ENCODE peak calls at places on chromosome 2, in six cellular contexts. E, B, M, Q, D and P are unnamed samples.

GRCh38 chr2:219292616-219293015 is 13.4 kb downstream of the DNAJB2 start:
- DNase-seq in E (no peak), B (no peak), M (no peak), Q (no peak), D (no peak), P (peak; percentile 0)

GRCh38 chr2:1422716-1423285 is 9.5 kb downstream of the TPO start:
- DNase-seq in E (no peak), B (no peak), M (no peak), Q (no peak), D (no peak), P (no peak)

GRCh38 chr2:104444392-104444791 is 409.5 kb upstream of the POU3F3 start:
- DNase-seq in E (no peak), B (no peak), M (no peak), Q (no peak), D (no peak), P (no peak)

GRCh38 chr2:172734711-172735645 is 667 bp upstream of the RAPGEF4 start:
- DNase-seq in E (no peak), B (no peak), M (no peak), Q (no peak), D (no peak), P (no peak)

GRCh38 chr2:18551623-18552022 is 8.8 kb downstream of the RDH14 start:
- DNase-seq in E (no peak), B (no peak), M (no peak), Q (no peak), D (no peak), P (no peak)

GRCh38 chr2:45127321-45127720 is 118.1 kb upstream of the SIX2 start:
- DNase-seq in E (no peak), B (no peak), M (no peak), Q (no peak), D (no peak), P (no peak)

GRCh38 chr2:20129320-20130274 is 78.2 kb upstream of the LAPTM4A start:
- DNase-seq in E (no peak), B (no peak), M (no peak), Q (no peak), D (no peak), P (no peak)

GRCh38 chr2:160934263-160934662 is 226.0 kb upstream of the TANK start:
- DNase-seq in E (peak; percentile 39), B (no peak), M (no peak), Q (no peak), D (no peak), P (no peak)

GRCh38 chr2:74632209-74632938 is 15.8 kb downstream of the M1AP start:
- DNase-seq in E (no peak), B (peak; percentile 66), M (peak; percentile 44), Q (peak; percentile 14), D (peak; percentile 51), P (no peak)

GRCh38 chr2:198296665-198297308 is 492.4 kb downstream of the PLCL1 start:
- DNase-seq in E (peak; percentile 59), B (peak; percentile 74), M (peak; percentile 82), Q (peak; percentile 76), D (peak; percentile 51), P (peak; percentile 73)

GRCh38 chr2:64166212-64166611 is 22.0 kb upstream of the PELI1 start:
- DNase-seq in E (no peak), B (no peak), M (no peak), Q (no peak), D (no peak), P (no peak)

GRCh38 chr2:217897091-217897715 is 105.6 kb downstream of the TNS1 start:
- DNase-seq in E (no peak), B (no peak), M (no peak), Q (no peak), D (no peak), P (no peak)

GRCh38 chr2:196718394-196718793 is 78.9 kb downstream of the CCDC150 start:
- DNase-seq in E (no peak), B (no peak), M (no peak), Q (no peak), D (no peak), P (no peak)

GRCh38 chr2:220224711-220225519 is 597.5 kb downstream of the SLC4A3 start:
- DNase-seq in E (no peak), B (no peak), M (no peak), Q (no peak), D (no peak), P (no peak)

GRCh38 chr2:151649966-151650365 is 84.3 kb downstream of the NEB start:
- DNase-seq in E (no peak), B (no peak), M (no peak), Q (no peak), D (no peak), P (no peak)

GRCh38 chr2:197705912-197706838 is 1.0 kb downstream of the MARS2 start:
- DNase-seq in E (peak; percentile 39), B (peak; percentile 30), M (no peak), Q (peak; percentile 24), D (no peak), P (peak; percentile 26)

GRCh38 chr2:226247289-226248275 is 552.0 kb downstream of the IRS1 start:
- DNase-seq in E (no peak), B (no peak), M (no peak), Q (no peak), D (no peak), P (no peak)

GRCh38 chr2:48694143-48694542 is 61.4 kb downstream of the LHCGR start:
- DNase-seq in E (peak; percentile 27), B (no peak), M (peak; percentile 33), Q (no peak), D (no peak), P (no peak)

GRCh38 chr2:218020281-218020680 is 17.5 kb upstream of the TNS1 start:
- DNase-seq in E (no peak), B (no peak), M (no peak), Q (no peak), D (no peak), P (no peak)

DNA sequence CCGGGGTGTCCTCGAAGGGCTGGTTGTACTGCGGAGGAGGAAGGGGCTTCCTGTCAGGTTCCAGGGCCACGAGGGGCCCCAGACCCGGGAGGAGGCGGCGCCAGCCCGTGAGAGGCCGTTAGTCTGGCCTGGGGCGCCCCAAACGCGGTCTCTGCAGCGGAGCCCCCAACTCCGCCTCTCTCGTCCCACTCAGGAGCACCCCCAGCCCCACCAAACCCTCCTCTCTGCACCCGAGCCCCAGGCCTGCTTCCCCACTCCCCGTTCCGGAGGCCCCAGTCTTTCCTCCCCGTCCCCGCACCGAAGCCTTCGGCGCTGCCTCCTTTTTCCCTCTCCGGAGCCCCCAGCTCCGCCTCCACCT is 473 bp downstream of the HJURP start:
- DNase-seq in E (no peak), B (no peak), M (no peak), Q (no peak), D (no peak), P (peak; percentile 27)
- H3K9ac ChIP-seq in E (peak overlapping the region; percentile 94), B (peak overlapping the region; percentile 80), M (peak overlapping the region; percentile 96), Q (peak overlapping the region; percentile 98), D (peak overlapping the region; percentile 99), P (peak overlapping the region; percentile 99)

DNA sequence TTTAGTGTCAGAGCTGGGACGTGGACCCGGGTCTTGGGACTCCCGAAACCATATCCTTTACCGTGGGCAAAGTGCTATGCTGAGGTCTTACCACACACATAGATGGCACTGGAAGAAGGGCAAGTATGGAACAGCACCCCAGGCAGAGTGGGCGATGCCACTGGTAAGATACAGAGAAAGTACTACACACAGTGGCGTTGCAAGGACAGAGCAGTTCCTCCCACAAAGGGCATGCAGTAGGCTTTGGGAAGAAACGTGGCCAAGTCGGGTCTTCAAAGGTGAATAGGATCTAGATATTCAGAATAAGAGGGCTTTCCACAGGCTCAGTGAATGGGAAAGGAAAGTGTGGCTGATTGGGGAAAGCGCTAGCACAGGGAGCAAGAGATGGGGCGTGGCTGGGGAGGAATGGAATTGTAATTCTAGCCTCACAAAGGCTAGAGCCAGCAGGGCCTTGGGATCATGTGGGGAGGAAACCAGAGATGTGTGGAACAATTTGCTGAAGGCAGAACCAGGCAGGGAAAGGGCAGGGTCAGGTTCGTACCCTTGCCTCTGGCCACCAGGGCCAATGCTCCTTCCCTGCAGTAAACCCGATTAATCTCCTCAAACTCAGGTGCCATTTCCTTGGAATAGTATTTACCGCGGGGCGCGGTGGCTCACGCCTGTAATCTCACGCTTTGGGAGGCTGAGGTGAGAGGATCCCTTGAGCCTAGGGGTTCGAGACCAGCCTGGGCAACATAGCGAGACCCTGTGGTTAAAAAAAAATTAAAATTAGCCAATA is 36.0 kb downstream of the PCBP1 start:
- DNase-seq in E (no peak), B (peak; percentile 94), M (peak; percentile 87), Q (peak; percentile 79), D (no peak), P (no peak)
- H3K9ac ChIP-seq in E (no peak overlapping the region), B (peak overlapping the region; percentile 36), M (peak overlapping the region; percentile 86), Q (peak overlapping the region; percentile 100), D (peak overlapping the region; percentile 75), P (peak overlapping the region; percentile 96)

GRCh38 chr2:183034806-183035205 is 3.5 kb downstream of the NCKAP1 start:
- DNase-seq in E (no peak), B (no peak), M (no peak), Q (no peak), D (no peak), P (no peak)

GRCh38 chr2:183037281-183037659 is 987 bp downstream of the NCKAP1 start:
- DNase-seq in E (peak; percentile 20), B (no peak), M (no peak), Q (peak; percentile 57), D (peak; percentile 31), P (no peak)

GRCh38 chr2:183037660-183038340 is 457 bp downstream of the NCKAP1 start:
- DNase-seq in E (peak; percentile 27), B (no peak), M (no peak), Q (peak; percentile 67), D (no peak), P (no peak)

GRCh38 chr2:183035298-183035953 is 2.8 kb downstream of the NCKAP1 start:
- DNase-seq in E (no peak), B (no peak), M (no peak), Q (peak; percentile 47), D (no peak), P (no peak)

GRCh38 chr2:183035954-183036669 is 2.1 kb downstream of the NCKAP1 start:
- DNase-seq in E (no peak), B (no peak), M (no peak), Q (peak; percentile 32), D (no peak), P (peak; percentile 9)
- H3K9ac ChIP-seq in E (peak overlapping the region; percentile 92), B (peak overlapping the region; percentile 46), M (peak overlapping the region; percentile 86), Q (peak overlapping the region; percentile 82), D (peak overlapping the region; percentile 87), P (no peak overlapping the region)

GRCh38 chr2:105747254-105747909 is 2.7 kb downstream of the NCK2 start:
- DNase-seq in E (no peak), B (no peak), M (no peak), Q (no peak), D (no peak), P (no peak)

GRCh38 chr2:105749583-105750399 is 5.1 kb downstream of the NCK2 start:
- DNase-seq in E (no peak), B (no peak), M (no peak), Q (no peak), D (no peak), P (no peak)

GRCh38 chr2:105746177-105747080 is 1.7 kb downstream of the NCK2 start:
- DNase-seq in E (peak; percentile 29), B (peak; percentile 74), M (no peak), Q (peak; percentile 42), D (no peak), P (peak; percentile 23)

GRCh38 chr2:105747997-105748396 is 3.3 kb downstream of the NCK2 start:
- DNase-seq in E (no peak), B (no peak), M (no peak), Q (no peak), D (no peak), P (no peak)

DNA sequence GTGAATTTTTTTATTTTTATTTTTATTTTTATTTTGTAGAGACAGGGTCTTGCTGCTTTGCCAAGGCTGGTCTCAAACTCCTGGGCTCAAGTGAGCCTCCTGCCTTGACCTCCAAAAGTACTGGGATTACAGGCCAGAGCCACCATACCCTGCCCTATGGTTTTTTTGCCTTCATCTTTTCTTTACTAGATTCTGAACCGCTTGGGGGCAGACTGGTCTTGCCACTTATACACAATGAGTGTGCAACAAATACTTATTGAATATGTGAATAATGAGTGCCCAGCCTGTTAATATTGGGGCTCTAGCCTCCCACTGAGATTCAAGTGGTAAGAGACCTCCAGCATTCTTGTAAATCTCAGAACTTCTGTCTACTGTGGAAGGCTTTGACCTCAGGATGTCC is 3.9 kb downstream of the NCK2 start:
- DNase-seq in E (no peak), B (no peak), M (no peak), Q (no peak), D (no peak), P (no peak)
- H3K9ac ChIP-seq in E (no peak overlapping the region), B (no peak overlapping the region), M (no peak overlapping the region), Q (no peak overlapping the region), D (no peak overlapping the region), P (no peak overlapping the region)